ENCODE peak calls at places on chromosome 21, in nine cellular contexts. T, U, N, G, E, J, S, Z and B are unnamed samples.
A peak's percentile ranks its signal among the peaks of the same experiment; 100 is the strongest.

GRCh38 chr21:37765501-37765900 is 150.8 kb downstream of the KCNJ6 start:
- DNase-seq in G (no peak), Z (no peak), E (no peak), T (no peak), N (peak; percentile 72), U (no peak), S (no peak), J (no peak), B (no peak)

GRCh38 chr21:45864436-45864835 is 117.1 kb upstream of the COL6A1 start:
- DNase-seq in T (no peak), N (no peak), E (no peak), Z (no peak), S (peak; percentile 31), J (no peak), U (no peak), G (no peak), B (no peak)

GRCh38 chr21:31555741-31556191 is 103.7 kb upstream of the SOD1 start:
- DNase-seq in Z (no peak), T (no peak), G (peak; percentile 1), S (no peak), E (peak; percentile 6), U (no peak), N (no peak), J (peak; percentile 43), B (no peak)

GRCh38 chr21:29256125-29256895 is 42.4 kb upstream of the BACH1 start:
- DNase-seq in S (peak; percentile 22), G (no peak), U (no peak), N (no peak), E (no peak), J (no peak), T (no peak), Z (no peak), B (no peak)

GRCh38 chr21:29300547-29301138 is 1.9 kb downstream of the BACH1 start:
- DNase-seq in T (no peak), N (no peak), Z (peak; percentile 60), J (no peak), G (no peak), U (no peak), E (no peak), S (no peak), B (peak; percentile 27)

GRCh38 chr21:36047139-36047538 is 13.2 kb downstream of the SETD4 start:
- DNase-seq in N (no peak), Z (no peak), U (no peak), E (no peak), G (no peak), J (no peak), T (no peak), S (no peak), B (no peak)

GRCh38 chr21:45613396-45613795 is 30.1 kb upstream of the PCBP3 start:
- DNase-seq in J (peak; percentile 4), T (no peak), Z (no peak), S (no peak), N (no peak), E (no peak), U (peak; percentile 17), G (peak; percentile 53), B (no peak)

GRCh38 chr21:41835711-41836154 is 43.4 kb downstream of the PRDM15 start:
- DNase-seq in J (no peak), T (no peak), S (no peak), G (peak; percentile 39), Z (no peak), N (no peak), U (no peak), E (no peak), B (no peak)

GRCh38 chr21:29181799-29182470 is 51.5 kb downstream of the MAP3K7CL start:
- DNase-seq in Z (no peak), U (no peak), N (peak; percentile 64), S (peak; percentile 90), E (no peak), G (no peak), J (no peak), T (no peak), B (no peak)

GRCh38 chr21:42062543-42063022 is 8.5 kb upstream of the UMODL1 start:
- DNase-seq in S (no peak), U (no peak), Z (no peak), J (no peak), E (no peak), G (peak; percentile 88), N (no peak), T (peak; percentile 48), B (peak; percentile 75)

GRCh38 chr21:34147835-34148804 is 74.7 kb downstream of the MRPS6 start:
- DNase-seq in N (peak; percentile 41), G (no peak), E (no peak), Z (no peak), S (no peak), U (no peak), J (no peak), T (no peak), B (no peak)

GRCh38 chr21:41593784-41594138 is 85.8 kb upstream of the TMPRSS2 start:
- DNase-seq in N (no peak), J (no peak), G (peak; percentile 74), T (no peak), S (no peak), E (no peak), U (no peak), Z (no peak), B (no peak)

GRCh38 chr21:33441489-33442477 is 38.0 kb downstream of the TMEM50B start:
- DNase-seq in N (peak; percentile 96), G (no peak), U (no peak), Z (peak; percentile 27), S (peak; percentile 98), J (no peak), T (no peak), E (no peak), B (peak; percentile 32)

GRCh38 chr21:43826623-43826974 is 37.2 kb downstream of the RRP1 start:
- DNase-seq in G (no peak), E (no peak), U (peak; percentile 42), N (no peak), J (no peak), T (no peak), S (no peak), Z (no peak), B (no peak)

GRCh38 chr21:41706678-41707077 is 60.2 kb downstream of the RIPK4 start:
- DNase-seq in E (no peak), G (no peak), S (peak; percentile 93), U (no peak), J (no peak), Z (no peak), T (no peak), N (no peak), B (no peak)

GRCh38 chr21:31557421-31557955 is 102.0 kb upstream of the SOD1 start:
- DNase-seq in J (peak; percentile 60), Z (no peak), T (peak; percentile 13), S (no peak), N (no peak), G (peak; percentile 47), E (peak; percentile 43), U (peak; percentile 45), B (no peak)